ENCODE peak calls at places on chromosomes 6 and 20, in ten cellular contexts. One of them, this sample, is unnamed.

GRCh38 chr6:132133734-132134490 is 182.7 kb upstream of the CCN2 start:
- DNase-seq in adrenal gland: peak
- DNase-seq in stimulated activated CD4-positive, alpha-beta T cell treated with anti-CD3 and anti-CD28 coated beads, Interleukin-1b, Interleukin-23, amount 100 ng/mL, for 24 hours: no peak
- DNase-seq in nucleus accumbens: no peak
- DNase-seq in EL: peak
- DNase-seq in activated CD4-positive, alpha-beta T cell treated with anti-CD3 and anti-CD28 coated beads for 4 hours: no peak
- DNase-seq in HFF-Myc: no peak
- DNase-seq in GM12891: no peak
- DNase-seq in AG08395: peak
- DNase-seq in dermis microvascular lymphatic vessel endothelial cell: peak
- DNase-seq in this sample: peak

GRCh38 chr20:61253264-61253639 is 1.2 kb downstream of the CDH4 start:
- DNase-seq in HFF-Myc: no peak
- DNase-seq in activated CD4-positive, alpha-beta T cell treated with anti-CD3 and anti-CD28 coated beads for 4 hours: no peak
- DNase-seq in nucleus accumbens: no peak
- DNase-seq in AG08395: peak
- DNase-seq in dermis microvascular lymphatic vessel endothelial cell: no peak
- DNase-seq in stimulated activated CD4-positive, alpha-beta T cell treated with anti-CD3 and anti-CD28 coated beads, Interleukin-1b, Interleukin-23, amount 100 ng/mL, for 24 hours: no peak
- DNase-seq in EL: peak
- DNase-seq in GM12891: no peak
- DNase-seq in adrenal gland: no peak
- DNase-seq in this sample: no peak

GRCh38 chr6:44771647-44772415 is 384.3 kb downstream of the CDC5L start:
- DNase-seq in dermis microvascular lymphatic vessel endothelial cell: no peak
- DNase-seq in stimulated activated CD4-positive, alpha-beta T cell treated with anti-CD3 and anti-CD28 coated beads, Interleukin-1b, Interleukin-23, amount 100 ng/mL, for 24 hours: no peak
- DNase-seq in EL: no peak
- DNase-seq in adrenal gland: no peak
- DNase-seq in nucleus accumbens: no peak
- DNase-seq in activated CD4-positive, alpha-beta T cell treated with anti-CD3 and anti-CD28 coated beads for 4 hours: no peak
- DNase-seq in HFF-Myc: no peak
- DNase-seq in AG08395: no peak
- DNase-seq in GM12891: no peak
- DNase-seq in this sample: no peak

GRCh38 chr20:46058656-46059281 is 29.8 kb downstream of the SLC12A5 start:
- DNase-seq in dermis microvascular lymphatic vessel endothelial cell: no peak
- DNase-seq in GM12891: no peak
- DNase-seq in AG08395: no peak
- DNase-seq in adrenal gland: peak
- DNase-seq in stimulated activated CD4-positive, alpha-beta T cell treated with anti-CD3 and anti-CD28 coated beads, Interleukin-1b, Interleukin-23, amount 100 ng/mL, for 24 hours: no peak
- DNase-seq in activated CD4-positive, alpha-beta T cell treated with anti-CD3 and anti-CD28 coated beads for 4 hours: no peak
- DNase-seq in HFF-Myc: no peak
- DNase-seq in EL: no peak
- DNase-seq in nucleus accumbens: no peak
- DNase-seq in this sample: no peak

GRCh38 chr6:151209071-151209831 is 30.5 kb upstream of the AKAP12 start:
- DNase-seq in GM12891: no peak
- DNase-seq in nucleus accumbens: no peak
- DNase-seq in AG08395: peak
- DNase-seq in activated CD4-positive, alpha-beta T cell treated with anti-CD3 and anti-CD28 coated beads for 4 hours: no peak
- DNase-seq in stimulated activated CD4-positive, alpha-beta T cell treated with anti-CD3 and anti-CD28 coated beads, Interleukin-1b, Interleukin-23, amount 100 ng/mL, for 24 hours: no peak
- DNase-seq in dermis microvascular lymphatic vessel endothelial cell: peak
- DNase-seq in adrenal gland: no peak
- DNase-seq in HFF-Myc: no peak
- DNase-seq in EL: peak
- DNase-seq in this sample: no peak

GRCh38 chr20:48574383-48574782 is 253.4 kb downstream of the PREX1 start:
- DNase-seq in nucleus accumbens: no peak
- DNase-seq in GM12891: no peak
- DNase-seq in HFF-Myc: no peak
- DNase-seq in EL: peak
- DNase-seq in AG08395: no peak
- DNase-seq in activated CD4-positive, alpha-beta T cell treated with anti-CD3 and anti-CD28 coated beads for 4 hours: no peak
- DNase-seq in stimulated activated CD4-positive, alpha-beta T cell treated with anti-CD3 and anti-CD28 coated beads, Interleukin-1b, Interleukin-23, amount 100 ng/mL, for 24 hours: no peak
- DNase-seq in adrenal gland: no peak
- DNase-seq in dermis microvascular lymphatic vessel endothelial cell: no peak
- DNase-seq in this sample: no peak

GRCh38 chr6:144064402-144064830 is 31.0 kb downstream of the SF3B5 start:
- DNase-seq in activated CD4-positive, alpha-beta T cell treated with anti-CD3 and anti-CD28 coated beads for 4 hours: peak
- DNase-seq in HFF-Myc: no peak
- DNase-seq in AG08395: no peak
- DNase-seq in stimulated activated CD4-positive, alpha-beta T cell treated with anti-CD3 and anti-CD28 coated beads, Interleukin-1b, Interleukin-23, amount 100 ng/mL, for 24 hours: peak
- DNase-seq in nucleus accumbens: no peak
- DNase-seq in EL: peak
- DNase-seq in GM12891: no peak
- DNase-seq in dermis microvascular lymphatic vessel endothelial cell: peak
- DNase-seq in adrenal gland: peak
- DNase-seq in this sample: no peak

GRCh38 chr6:128062882-128063603 is 162.2 kb upstream of the THEMIS start:
- DNase-seq in dermis microvascular lymphatic vessel endothelial cell: no peak
- DNase-seq in activated CD4-positive, alpha-beta T cell treated with anti-CD3 and anti-CD28 coated beads for 4 hours: no peak
- DNase-seq in HFF-Myc: no peak
- DNase-seq in adrenal gland: no peak
- DNase-seq in nucleus accumbens: no peak
- DNase-seq in EL: peak
- DNase-seq in GM12891: no peak
- DNase-seq in AG08395: peak
- DNase-seq in stimulated activated CD4-positive, alpha-beta T cell treated with anti-CD3 and anti-CD28 coated beads, Interleukin-1b, Interleukin-23, amount 100 ng/mL, for 24 hours: no peak
- DNase-seq in this sample: no peak

GRCh38 chr6:31473780-31474725 is 23.9 kb upstream of the MICB start:
- DNase-seq in EL: peak
- DNase-seq in nucleus accumbens: no peak
- DNase-seq in activated CD4-positive, alpha-beta T cell treated with anti-CD3 and anti-CD28 coated beads for 4 hours: no peak
- DNase-seq in AG08395: peak
- DNase-seq in stimulated activated CD4-positive, alpha-beta T cell treated with anti-CD3 and anti-CD28 coated beads, Interleukin-1b, Interleukin-23, amount 100 ng/mL, for 24 hours: no peak
- DNase-seq in GM12891: no peak
- DNase-seq in dermis microvascular lymphatic vessel endothelial cell: peak
- DNase-seq in adrenal gland: no peak
- DNase-seq in HFF-Myc: no peak
- DNase-seq in this sample: no peak

GRCh38 chr6:130858498-130859160 is 31.4 kb downstream of the SMLR1 start:
- DNase-seq in nucleus accumbens: no peak
- DNase-seq in dermis microvascular lymphatic vessel endothelial cell: no peak
- DNase-seq in activated CD4-positive, alpha-beta T cell treated with anti-CD3 and anti-CD28 coated beads for 4 hours: no peak
- DNase-seq in EL: no peak
- DNase-seq in HFF-Myc: no peak
- DNase-seq in stimulated activated CD4-positive, alpha-beta T cell treated with anti-CD3 and anti-CD28 coated beads, Interleukin-1b, Interleukin-23, amount 100 ng/mL, for 24 hours: no peak
- DNase-seq in GM12891: no peak
- DNase-seq in AG08395: no peak
- DNase-seq in adrenal gland: no peak
- DNase-seq in this sample: no peak

GRCh38 chr6:12605888-12606345 is 110.7 kb upstream of the PHACTR1 start:
- DNase-seq in adrenal gland: peak
- DNase-seq in EL: peak
- DNase-seq in GM12891: no peak
- DNase-seq in stimulated activated CD4-positive, alpha-beta T cell treated with anti-CD3 and anti-CD28 coated beads, Interleukin-1b, Interleukin-23, amount 100 ng/mL, for 24 hours: no peak
- DNase-seq in dermis microvascular lymphatic vessel endothelial cell: peak
- DNase-seq in AG08395: peak
- DNase-seq in nucleus accumbens: peak
- DNase-seq in HFF-Myc: peak
- DNase-seq in activated CD4-positive, alpha-beta T cell treated with anti-CD3 and anti-CD28 coated beads for 4 hours: peak
- DNase-seq in this sample: peak

GRCh38 chr6:100171533-100172321 is 177.7 kb upstream of the MCHR2 start:
- DNase-seq in AG08395: peak
- DNase-seq in dermis microvascular lymphatic vessel endothelial cell: no peak
- DNase-seq in nucleus accumbens: no peak
- DNase-seq in adrenal gland: no peak
- DNase-seq in HFF-Myc: peak
- DNase-seq in stimulated activated CD4-positive, alpha-beta T cell treated with anti-CD3 and anti-CD28 coated beads, Interleukin-1b, Interleukin-23, amount 100 ng/mL, for 24 hours: no peak
- DNase-seq in GM12891: no peak
- DNase-seq in activated CD4-positive, alpha-beta T cell treated with anti-CD3 and anti-CD28 coated beads for 4 hours: no peak
- DNase-seq in EL: peak
- DNase-seq in this sample: no peak

GRCh38 chr6:57297505-57297904 is 19.9 kb upstream of the PRIM2 start:
- DNase-seq in HFF-Myc: no peak
- DNase-seq in stimulated activated CD4-positive, alpha-beta T cell treated with anti-CD3 and anti-CD28 coated beads, Interleukin-1b, Interleukin-23, amount 100 ng/mL, for 24 hours: no peak
- DNase-seq in GM12891: no peak
- DNase-seq in EL: no peak
- DNase-seq in AG08395: no peak
- DNase-seq in dermis microvascular lymphatic vessel endothelial cell: no peak
- DNase-seq in activated CD4-positive, alpha-beta T cell treated with anti-CD3 and anti-CD28 coated beads for 4 hours: no peak
- DNase-seq in adrenal gland: no peak
- DNase-seq in nucleus accumbens: no peak
- DNase-seq in this sample: no peak

GRCh38 chr6:134589512-134589911 is 271.6 kb upstream of the SGK1 start:
- DNase-seq in adrenal gland: no peak
- DNase-seq in activated CD4-positive, alpha-beta T cell treated with anti-CD3 and anti-CD28 coated beads for 4 hours: no peak
- DNase-seq in dermis microvascular lymphatic vessel endothelial cell: peak
- DNase-seq in stimulated activated CD4-positive, alpha-beta T cell treated with anti-CD3 and anti-CD28 coated beads, Interleukin-1b, Interleukin-23, amount 100 ng/mL, for 24 hours: no peak
- DNase-seq in GM12891: no peak
- DNase-seq in AG08395: peak
- DNase-seq in nucleus accumbens: no peak
- DNase-seq in HFF-Myc: peak
- DNase-seq in EL: peak
- DNase-seq in this sample: no peak

GRCh38 chr20:13554076-13554475 is 84.7 kb downstream of the TASP1 start:
- DNase-seq in activated CD4-positive, alpha-beta T cell treated with anti-CD3 and anti-CD28 coated beads for 4 hours: no peak
- DNase-seq in dermis microvascular lymphatic vessel endothelial cell: no peak
- DNase-seq in stimulated activated CD4-positive, alpha-beta T cell treated with anti-CD3 and anti-CD28 coated beads, Interleukin-1b, Interleukin-23, amount 100 ng/mL, for 24 hours: no peak
- DNase-seq in GM12891: no peak
- DNase-seq in EL: peak
- DNase-seq in nucleus accumbens: no peak
- DNase-seq in AG08395: peak
- DNase-seq in HFF-Myc: no peak
- DNase-seq in adrenal gland: no peak
- DNase-seq in this sample: no peak

GRCh38 chr20:18154342-18154741 is 16.7 kb downstream of the KAT14 start:
- DNase-seq in adrenal gland: no peak
- DNase-seq in stimulated activated CD4-positive, alpha-beta T cell treated with anti-CD3 and anti-CD28 coated beads, Interleukin-1b, Interleukin-23, amount 100 ng/mL, for 24 hours: no peak
- DNase-seq in EL: no peak
- DNase-seq in HFF-Myc: no peak
- DNase-seq in dermis microvascular lymphatic vessel endothelial cell: no peak
- DNase-seq in AG08395: no peak
- DNase-seq in GM12891: no peak
- DNase-seq in activated CD4-positive, alpha-beta T cell treated with anti-CD3 and anti-CD28 coated beads for 4 hours: no peak
- DNase-seq in nucleus accumbens: no peak
- DNase-seq in this sample: no peak

GRCh38 chr20:34475979-34476736 is 40.1 kb upstream of the DYNLRB1 start:
- DNase-seq in AG08395: peak
- DNase-seq in GM12891: peak
- DNase-seq in stimulated activated CD4-positive, alpha-beta T cell treated with anti-CD3 and anti-CD28 coated beads, Interleukin-1b, Interleukin-23, amount 100 ng/mL, for 24 hours: no peak
- DNase-seq in EL: peak
- DNase-seq in HFF-Myc: no peak
- DNase-seq in activated CD4-positive, alpha-beta T cell treated with anti-CD3 and anti-CD28 coated beads for 4 hours: peak
- DNase-seq in dermis microvascular lymphatic vessel endothelial cell: peak
- DNase-seq in nucleus accumbens: peak
- DNase-seq in adrenal gland: peak
- DNase-seq in this sample: no peak

This sample was measured in SK-N-MC.